ENCODE peak calls at places on chromosomes 4 and X, in five cellular contexts. J is upper lobe of right lung, Y is astrocyte of the spinal cord, P is mesothelial cell of epicardium, H is GM12865. S is an unnamed sample.
A peak's percentile ranks its signal among the peaks of the same experiment; 100 is the strongest.

GRCh38 chr4:85005865-85006377 is 39.4 kb upstream of the WDFY3 start:
- DNase-seq in J (no peak), H (no peak), Y (peak; percentile 89), P (no peak), S (no peak)

GRCh38 chr4:184310171-184310567 is 92.5 kb upstream of the ENPP6 start:
- DNase-seq in H (peak; percentile 85), J (no peak), Y (no peak), P (no peak), S (peak; percentile 29)

GRCh38 chr4:124121511-124121934 is 591.0 kb downstream of the ANKRD50 start:
- DNase-seq in Y (peak; percentile 88), J (no peak), P (no peak), H (no peak), S (no peak)

GRCh38 chrX:80808854-80809493 is 703 bp downstream of the BRWD3 start:
- DNase-seq in J (peak; percentile 62), Y (peak; percentile 7), H (peak; percentile 31), P (no peak), S (peak; percentile 39)

GRCh38 chr4:3527101-3527913 is 4.9 kb downstream of the LRPAP1 start:
- DNase-seq in H (peak; percentile 0), P (no peak), Y (no peak), J (peak; percentile 63), S (no peak)

GRCh38 chr4:140688711-140689598 is 67.2 kb downstream of the TBC1D9 start:
- DNase-seq in J (no peak), P (no peak), H (no peak), Y (peak; percentile 18), S (no peak)

GRCh38 chr4:16449381-16449780 is 223.1 kb upstream of the TAPT1 start:
- DNase-seq in J (no peak), P (no peak), H (no peak), Y (no peak), S (no peak)

GRCh38 chr4:133513891-133514290 is 364.8 kb downstream of the PCDH10 start:
- DNase-seq in J (no peak), H (no peak), Y (no peak), P (no peak), S (no peak)

GRCh38 chrX:22314211-22314610 is 41.5 kb downstream of the CBLL2 start:
- DNase-seq in P (no peak), Y (no peak), J (no peak), H (no peak), S (no peak)

GRCh38 chr4:113444386-113444785 is 317.2 kb downstream of the CAMK2D start:
- DNase-seq in Y (peak; percentile 70), J (no peak), P (no peak), H (no peak), S (no peak)

GRCh38 chr4:148376151-148376550 is 66.1 kb downstream of the NR3C2 start:
- DNase-seq in P (no peak), H (no peak), J (no peak), Y (peak; percentile 67), S (peak; percentile 56)

GRCh38 chr4:48970471-48970921 is 15.6 kb upstream of the CWH43 start:
- DNase-seq in H (no peak), J (no peak), Y (peak; percentile 93), P (no peak), S (no peak)

GRCh38 chr4:7924570-7924969 is 15.1 kb downstream of the AFAP1 start:
- DNase-seq in P (no peak), H (no peak), Y (no peak), J (no peak), S (no peak)

GRCh38 chr4:118226611-118227010 is 126.2 kb downstream of the PRSS12 start:
- DNase-seq in J (no peak), P (no peak), H (no peak), Y (no peak), S (no peak)

GRCh38 chr4:186676531-186677158 is 47.0 kb downstream of the FAT1 start:
- DNase-seq in Y (peak; percentile 92), P (no peak), J (no peak), H (no peak), S (no peak)

GRCh38 chrX:48046846-48047245 is 24.6 kb downstream of the ZNF630 start:
- DNase-seq in P (no peak), H (no peak), Y (no peak), J (no peak), S (no peak)

GRCh38 chr4:3821580-3822229 is 55.5 kb downstream of the ADRA2C start:
- DNase-seq in J (no peak), P (no peak), H (no peak), Y (no peak), S (no peak)

GRCh38 chr4:145954924-145955339 is 16.3 kb upstream of the ZNF827 start:
- DNase-seq in Y (peak; percentile 85), P (no peak), J (no peak), H (no peak), S (no peak)

GRCh38 chrX:154132366-154132765 is 11.7 kb upstream of the OPN1LW start:
- DNase-seq in H (no peak), Y (no peak), J (no peak), P (no peak), S (no peak)

GRCh38 chrX:48719958-48720357 is 23.4 kb downstream of the SUV39H1 start:
- DNase-seq in Y (no peak), H (no peak), J (no peak), P (no peak), S (no peak)

GRCh38 chr4:151004222-151004621 is 10.9 kb downstream of the LRBA start:
- DNase-seq in J (no peak), Y (peak; percentile 38), H (no peak), P (no peak), S (no peak)

GRCh38 chr4:105153749-105154148 is 7.1 kb downstream of the TET2 start:
- DNase-seq in H (no peak), Y (no peak), J (no peak), P (no peak), S (no peak)

GRCh38 chr4:182175788-182176519 is 67.2 kb upstream of the TENM3 start:
- DNase-seq in P (no peak), H (no peak), J (no peak), Y (no peak), S (no peak)

GRCh38 chrX:134537179-134537945 is 77.4 kb downstream of the HPRT1 start:
- DNase-seq in P (no peak), H (no peak), Y (peak; percentile 73), J (no peak), S (no peak)

GRCh38 chr4:149754526-149754925 is 61.1 kb downstream of the IQCM start:
- DNase-seq in Y (peak; percentile 48), H (no peak), J (no peak), P (no peak), S (no peak)

GRCh38 chr4:143346208-143346607 is 9.5 kb downstream of the GAB1 start:
- DNase-seq in P (no peak), J (no peak), Y (no peak), H (no peak), S (no peak)

GRCh38 chr4:96504386-96504785 is 664.5 kb downstream of the PDHA2 start:
- DNase-seq in J (no peak), P (no peak), Y (no peak), H (no peak), S (no peak)

GRCh38 chr4:152363904-152364303 is 172.0 kb downstream of the FBXW7 start:
- DNase-seq in H (no peak), Y (no peak), J (no peak), P (no peak), S (no peak)

GRCh38 chr4:172489896-172490295 is 676.7 kb downstream of the GALNTL6 start:
- DNase-seq in H (no peak), Y (no peak), J (no peak), P (no peak), S (no peak)

GRCh38 chrX:16205840-16206239 is 38.6 kb downstream of the MAGEB17 start:
- DNase-seq in H (no peak), Y (no peak), P (no peak), J (no peak), S (no peak)

GRCh38 chr4:2698951-2699505 is 57.1 kb downstream of the TNIP2 start:
- DNase-seq in J (no peak), Y (no peak), P (no peak), H (no peak), S (no peak)

DNA sequence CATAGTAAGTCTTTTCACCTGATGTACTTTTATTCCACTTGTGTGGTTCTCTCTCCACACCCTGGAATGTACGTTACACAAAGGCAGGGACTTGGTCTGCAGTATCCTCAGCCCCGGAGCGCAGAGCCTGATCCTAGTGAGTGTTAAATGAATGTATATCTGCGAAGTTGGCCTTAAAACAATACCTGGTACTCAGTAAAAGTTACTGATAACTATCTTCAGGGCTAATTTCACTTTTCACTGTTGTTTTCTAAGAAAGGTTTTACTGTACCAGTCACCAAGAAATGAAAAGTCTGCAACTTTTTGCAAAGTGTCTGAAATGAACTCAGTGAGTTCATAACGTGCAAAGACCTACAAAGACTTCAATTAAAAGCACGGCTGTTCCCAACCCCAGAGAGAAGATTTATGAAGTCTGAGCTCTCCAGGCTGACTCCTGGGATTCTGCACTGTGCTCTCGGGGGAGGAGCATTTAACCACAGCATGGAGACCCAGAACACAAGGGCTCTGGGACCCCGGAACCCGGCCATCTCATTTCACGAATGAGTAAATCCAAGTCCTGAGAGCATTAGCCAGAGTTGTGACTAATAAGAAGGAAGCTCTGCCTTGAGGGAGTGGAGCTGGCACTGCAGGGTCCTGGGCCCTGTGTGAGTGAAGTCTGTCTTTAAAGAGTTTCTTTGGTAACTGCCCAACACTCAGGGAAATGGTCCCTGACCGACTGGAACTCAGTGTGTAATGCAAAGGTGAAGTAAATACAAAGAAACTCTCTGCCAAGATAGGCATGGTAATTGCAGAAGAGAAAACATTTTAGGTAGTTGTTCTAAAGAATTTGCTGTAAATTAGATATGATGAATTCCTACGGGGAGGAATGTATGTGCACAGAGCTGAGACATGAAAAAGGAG is 165.8 kb downstream of the NSUN7 start:
- DNase-seq in H (no peak), P (no peak), J (no peak), Y (peak; percentile 82), S (no peak)
- TF ChIP-seq CTCF in H (no peak), P (no peak), J (no peak), Y (no peak), S (no peak)

DNA sequence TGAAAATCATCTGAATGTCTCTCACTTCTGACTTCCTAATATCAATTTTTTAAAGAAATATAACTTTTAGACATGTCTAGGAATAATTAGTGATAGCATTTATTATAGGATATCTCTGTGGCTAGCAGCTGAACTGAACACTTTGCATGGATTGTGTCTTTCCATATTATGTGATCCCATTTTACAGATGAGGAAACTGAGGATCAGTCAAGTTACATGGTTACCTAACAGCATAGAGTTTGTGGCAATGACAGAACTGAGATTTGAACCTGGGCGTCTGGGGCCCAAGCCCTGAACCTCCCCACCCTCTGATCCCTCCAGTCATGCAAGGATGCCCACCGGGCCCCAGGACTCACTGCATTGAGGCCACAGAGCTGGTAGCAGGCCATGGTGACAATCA is 101.3 kb downstream of the SLC2A9 start:
- DNase-seq in H (no peak), Y (no peak), P (no peak), J (no peak), S (no peak)
- TF ChIP-seq CTCF in H (no peak), Y (no peak), P (no peak), J (no peak), S (no peak)

GRCh38 chrX:126137899-126138298 is 28.2 kb downstream of the DCAF12L2 start:
- DNase-seq in P (no peak), J (no peak), Y (no peak), H (peak; percentile 0), S (no peak)
- TF ChIP-seq CTCF in P (no peak), J (no peak), Y (no peak), H (peak; percentile 8), S (no peak)

DNA sequence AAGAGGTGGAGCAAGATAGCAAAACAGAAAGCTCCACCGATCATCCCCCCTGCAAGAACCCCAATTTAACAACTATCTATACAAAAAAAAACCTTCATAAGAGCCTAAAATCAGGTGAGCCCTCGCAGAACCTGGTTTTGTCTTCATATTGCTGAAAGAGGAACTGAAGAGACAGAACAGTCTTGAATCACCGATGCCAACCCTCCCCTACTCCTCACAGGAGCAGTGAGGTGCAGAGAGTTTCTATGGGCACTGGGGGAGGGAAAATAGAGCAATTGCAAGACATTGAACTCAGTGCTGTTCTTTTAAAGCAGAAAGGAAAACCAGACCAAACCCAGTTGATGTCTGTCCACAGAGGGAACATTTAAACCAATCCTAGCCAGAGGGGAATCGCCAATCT is 1370.3 kb downstream of the FAM133A start:
- DNase-seq in J (no peak), P (no peak), Y (no peak), H (no peak), S (no peak)
- TF ChIP-seq CTCF in J (no peak), P (no peak), Y (no peak), H (no peak), S (no peak)

S was measured in CD4-positive, alpha-beta T cell.